ENCODE peak calls at places on chromosomes 7 and 10, in six cellular contexts. Y, D, Z, B, C and P are unnamed samples.

GRCh38 chr7:15557686-15558085 is 4.1 kb downstream of the AGMO start:
- DNase-seq in Y (no peak), Z (no peak), B (no peak), C (no peak), D (no peak), P (no peak)

GRCh38 chr10:81548160-81548559 is 326.8 kb upstream of the NRG3 start:
- DNase-seq in Y (no peak), C (no peak), B (no peak), D (no peak), Z (no peak), P (no peak)

GRCh38 chr10:115981056-115981455 is 291.9 kb downstream of the GFRA1 start:
- DNase-seq in C (no peak), Z (no peak), D (no peak), Y (no peak), B (no peak), P (no peak)

GRCh38 chr10:69397972-69398371 is 18.7 kb downstream of the TACR2 start:
- DNase-seq in Z (no peak), B (no peak), D (peak), Y (no peak), C (no peak), P (no peak)

GRCh38 chr7:5375925-5376324 is 47.7 kb downstream of the TNRC18 start:
- DNase-seq in Y (no peak), B (peak), C (no peak), D (no peak), Z (no peak), P (no peak)

GRCh38 chr7:101018271-101019167 is 1.4 kb upstream of the MUC17 start:
- DNase-seq in C (no peak), D (no peak), B (no peak), Y (no peak), Z (no peak), P (peak)

GRCh38 chr10:72425133-72425532 is 70.4 kb upstream of the DNAJB12 start:
- DNase-seq in B (no peak), Z (no peak), C (no peak), D (no peak), Y (no peak), P (no peak)

GRCh38 chr10:72542396-72542815 is 83.5 kb downstream of the MICU1 start:
- DNase-seq in Y (no peak), Z (no peak), C (no peak), D (no peak), B (no peak), P (no peak)

GRCh38 chr7:90192876-90193765 is 18.4 kb upstream of the STEAP2 start:
- DNase-seq in D (peak), Y (no peak), Z (no peak), B (no peak), C (no peak), P (no peak)

GRCh38 chr7:158827411-158828342 is 1.6 kb downstream of the ESYT2 start:
- DNase-seq in Z (no peak), Y (no peak), B (no peak), D (peak), C (no peak), P (no peak)
- H3K27ac ChIP-seq in Z (no peak), Y (peak), B (peak), D (peak), C (peak), P (peak)

DNA sequence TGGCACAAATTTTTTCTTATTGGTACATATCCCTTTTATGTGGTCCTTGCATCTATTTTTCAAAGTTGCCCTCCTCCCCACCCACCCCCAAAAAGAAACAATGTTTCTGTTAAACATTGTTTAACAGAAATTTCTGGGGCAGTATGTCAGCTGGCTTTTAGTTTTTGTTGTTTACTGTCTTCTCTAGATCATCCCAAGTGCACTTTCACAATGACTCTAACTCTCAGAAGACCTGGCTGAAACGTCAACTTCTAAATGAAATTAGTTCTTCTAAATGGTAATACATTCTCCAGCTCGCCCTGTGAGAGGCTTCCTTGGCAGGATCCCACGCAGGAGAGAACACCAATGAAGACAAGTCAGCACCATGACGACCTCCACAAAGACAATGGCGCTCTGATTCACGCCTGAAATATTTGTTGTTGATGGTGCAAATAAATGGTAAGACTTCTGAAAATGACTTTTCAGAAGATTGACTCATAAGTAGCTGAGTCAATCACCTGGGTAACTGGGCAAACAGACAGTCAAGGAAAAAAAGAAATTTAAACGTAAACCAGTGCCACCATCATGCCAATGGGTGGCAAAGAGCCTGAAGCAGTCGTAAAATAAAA is 293.7 kb downstream of the FZD1 start:
- DNase-seq in C (no peak), B (no peak), Y (no peak), Z (no peak), D (peak), P (no peak)
- H3K27ac ChIP-seq in C (no peak), B (no peak), Y (no peak), Z (no peak), D (no peak), P (no peak)

DNA sequence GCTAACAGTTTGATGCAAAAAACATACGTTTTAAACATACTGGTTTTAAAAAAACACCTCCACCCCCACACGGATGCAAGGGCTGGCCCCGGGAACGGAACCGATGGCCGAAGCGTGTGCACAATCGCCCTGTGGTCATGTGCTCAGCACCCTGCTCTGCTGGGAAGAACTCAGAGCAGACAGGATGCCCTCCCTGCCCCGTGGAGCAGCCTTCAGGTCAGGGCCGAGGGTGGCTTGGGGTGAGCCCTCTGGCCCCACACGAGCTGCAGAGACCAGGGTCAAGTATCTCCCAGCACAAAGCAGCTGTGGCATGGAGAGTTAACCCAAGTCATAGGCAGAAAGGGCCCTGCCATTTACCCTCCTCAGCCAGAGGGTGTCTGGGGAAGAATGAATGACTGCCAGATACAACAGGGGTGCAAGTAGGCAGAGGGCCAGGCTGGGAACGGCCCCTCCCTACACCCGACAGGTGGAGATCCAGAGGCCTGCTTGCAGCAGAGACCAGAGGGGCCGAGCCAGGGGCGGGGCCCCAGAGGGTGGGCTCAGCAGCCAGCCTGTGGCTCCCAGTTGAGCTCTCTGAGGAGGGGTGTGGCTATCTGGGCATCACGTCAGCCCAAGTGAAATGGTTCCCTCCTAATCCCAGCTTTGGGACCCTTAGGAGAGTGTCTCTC is 56.8 kb downstream of the ZRANB1 start:
- DNase-seq in C (no peak), D (no peak), Y (peak), Z (no peak), B (no peak), P (no peak)
- H3K27ac ChIP-seq in C (peak), D (no peak), Y (peak), Z (peak), B (no peak), P (peak)

DNA sequence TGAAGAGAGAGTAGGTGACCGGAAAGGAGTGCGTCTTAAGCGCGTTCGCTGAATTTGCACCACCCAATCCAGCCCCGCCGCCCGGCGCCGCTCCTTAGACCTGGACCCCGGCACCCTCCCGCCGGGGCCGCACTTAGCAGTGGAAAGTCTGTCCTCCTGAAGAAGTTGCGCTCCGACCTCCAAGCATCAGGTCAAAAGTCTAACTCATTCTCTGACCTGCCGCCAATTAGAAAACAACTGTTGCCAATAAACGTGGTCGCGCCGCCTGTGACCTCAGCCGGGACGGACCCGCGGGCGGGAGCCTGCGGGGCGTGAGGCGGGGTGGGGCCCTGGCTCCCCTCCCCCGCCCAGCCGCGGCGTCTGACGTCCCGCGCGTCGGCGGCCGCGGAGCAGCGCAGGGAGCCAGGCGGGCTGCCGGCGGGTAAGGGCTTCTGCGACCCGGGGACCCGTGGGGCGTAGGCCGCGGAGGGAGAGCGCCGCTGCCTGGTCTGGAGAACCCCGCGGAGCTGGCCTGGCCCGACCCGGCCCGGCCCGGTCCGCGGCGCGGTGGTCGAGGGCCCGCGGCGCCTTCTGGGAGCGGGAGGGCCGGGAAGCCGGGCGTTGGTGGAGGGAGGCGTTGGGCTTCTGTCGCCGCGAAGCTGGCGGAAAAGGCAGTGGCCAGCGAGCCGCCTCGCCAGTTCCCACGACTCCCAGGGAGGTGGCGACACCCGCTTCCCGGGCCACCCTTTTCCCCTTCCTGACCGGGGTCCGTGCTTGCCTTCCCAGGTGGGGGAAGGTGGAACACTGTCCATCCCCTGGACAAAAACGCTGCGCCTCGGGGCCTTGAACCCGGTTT is at the start of gene BCAP29:
- DNase-seq in Z (no peak), D (peak), B (peak), Y (peak), C (no peak), P (peak)
- H3K27ac ChIP-seq in Z (peak), D (peak), B (peak), Y (peak), C (peak), P (peak)